ENCODE peak calls at places on chromosome 18, in nine cellular contexts. One of them, this sample, is unnamed.
A peak's percentile ranks its signal among the peaks of the same experiment; 100 is the strongest.

GRCh38 chr18:79950440-79951341 is 762 bp downstream of the SLC66A2 start:
- DNase-seq in caudate nucleus: no peak
- DNase-seq in hepatocyte: peak; percentile 68
- DNase-seq in spleen: peak; percentile 90
- DNase-seq in A549: no peak
- DNase-seq in CD8-positive, alpha-beta memory T cell: peak; percentile 21
- DNase-seq in left ventricle myocardium inferior: no peak
- DNase-seq in HCT116: no peak
- DNase-seq in heart right ventricle: peak; percentile 50
- DNase-seq in this sample: no peak

GRCh38 chr18:3044931-3045698 is 32.2 kb upstream of the LPIN2 start:
- DNase-seq in caudate nucleus: no peak
- DNase-seq in hepatocyte: peak; percentile 63
- DNase-seq in spleen: no peak
- DNase-seq in A549: peak; percentile 61
- DNase-seq in CD8-positive, alpha-beta memory T cell: no peak
- DNase-seq in left ventricle myocardium inferior: peak; percentile 36
- DNase-seq in HCT116: no peak
- DNase-seq in heart right ventricle: no peak
- DNase-seq in this sample: peak; percentile 70

GRCh38 chr18:13587477-13587876 is 138.9 kb downstream of the FAM210A start:
- DNase-seq in caudate nucleus: no peak
- DNase-seq in hepatocyte: no peak
- DNase-seq in spleen: no peak
- DNase-seq in A549: no peak
- DNase-seq in CD8-positive, alpha-beta memory T cell: no peak
- DNase-seq in left ventricle myocardium inferior: no peak
- DNase-seq in HCT116: no peak
- DNase-seq in heart right ventricle: no peak
- DNase-seq in this sample: no peak

GRCh38 chr18:56787392-56787791 is 136.2 kb downstream of the WDR7 start:
- DNase-seq in caudate nucleus: no peak
- DNase-seq in hepatocyte: no peak
- DNase-seq in spleen: no peak
- DNase-seq in A549: no peak
- DNase-seq in CD8-positive, alpha-beta memory T cell: no peak
- DNase-seq in left ventricle myocardium inferior: no peak
- DNase-seq in HCT116: no peak
- DNase-seq in heart right ventricle: no peak
- DNase-seq in this sample: no peak

GRCh38 chr18:3454365-3455089 is 4.6 kb downstream of the TGIF1 start:
- DNase-seq in caudate nucleus: no peak
- DNase-seq in hepatocyte: peak; percentile 70
- DNase-seq in spleen: no peak
- DNase-seq in A549: peak; percentile 80
- DNase-seq in CD8-positive, alpha-beta memory T cell: peak; percentile 53
- DNase-seq in left ventricle myocardium inferior: no peak
- DNase-seq in HCT116: no peak
- DNase-seq in heart right ventricle: no peak
- DNase-seq in this sample: no peak

GRCh38 chr18:76459687-76460350 is 35.2 kb downstream of the ZNF516 start:
- DNase-seq in caudate nucleus: no peak
- DNase-seq in hepatocyte: peak; percentile 64
- DNase-seq in spleen: no peak
- DNase-seq in A549: peak; percentile 81
- DNase-seq in CD8-positive, alpha-beta memory T cell: no peak
- DNase-seq in left ventricle myocardium inferior: no peak
- DNase-seq in HCT116: peak; percentile 15
- DNase-seq in heart right ventricle: no peak
- DNase-seq in this sample: peak; percentile 79

GRCh38 chr18:41939326-41939725 is 15.7 kb upstream of the PIK3C3 start:
- DNase-seq in caudate nucleus: no peak
- DNase-seq in hepatocyte: no peak
- DNase-seq in spleen: no peak
- DNase-seq in A549: no peak
- DNase-seq in CD8-positive, alpha-beta memory T cell: no peak
- DNase-seq in left ventricle myocardium inferior: no peak
- DNase-seq in HCT116: no peak
- DNase-seq in heart right ventricle: no peak
- DNase-seq in this sample: no peak

GRCh38 chr18:73283788-73284187 is 416.0 kb upstream of the NETO1 start:
- DNase-seq in caudate nucleus: no peak
- DNase-seq in hepatocyte: no peak
- DNase-seq in spleen: no peak
- DNase-seq in A549: no peak
- DNase-seq in CD8-positive, alpha-beta memory T cell: no peak
- DNase-seq in left ventricle myocardium inferior: no peak
- DNase-seq in HCT116: no peak
- DNase-seq in heart right ventricle: no peak
- DNase-seq in this sample: no peak

GRCh38 chr18:57807336-57808117 is 4.4 kb upstream of the ATP8B1 start:
- DNase-seq in caudate nucleus: no peak
- DNase-seq in hepatocyte: no peak
- DNase-seq in spleen: no peak
- DNase-seq in A549: no peak
- DNase-seq in CD8-positive, alpha-beta memory T cell: no peak
- DNase-seq in left ventricle myocardium inferior: no peak
- DNase-seq in HCT116: no peak
- DNase-seq in heart right ventricle: no peak
- DNase-seq in this sample: no peak

GRCh38 chr18:3037423-3037915 is 24.5 kb upstream of the LPIN2 start:
- DNase-seq in caudate nucleus: no peak
- DNase-seq in hepatocyte: peak; percentile 76
- DNase-seq in spleen: no peak
- DNase-seq in A549: peak; percentile 84
- DNase-seq in CD8-positive, alpha-beta memory T cell: no peak
- DNase-seq in left ventricle myocardium inferior: no peak
- DNase-seq in HCT116: peak; percentile 24
- DNase-seq in heart right ventricle: no peak
- DNase-seq in this sample: peak; percentile 50

GRCh38 chr18:24208270-24209035 is 69.6 kb downstream of the CABYR start:
- DNase-seq in caudate nucleus: no peak
- DNase-seq in hepatocyte: no peak
- DNase-seq in spleen: no peak
- DNase-seq in A549: no peak
- DNase-seq in CD8-positive, alpha-beta memory T cell: no peak
- DNase-seq in left ventricle myocardium inferior: no peak
- DNase-seq in HCT116: peak; percentile 21
- DNase-seq in heart right ventricle: no peak
- DNase-seq in this sample: no peak

GRCh38 chr18:13400636-13401315 is 182.2 kb downstream of the LDLRAD4 start:
- DNase-seq in caudate nucleus: no peak
- DNase-seq in hepatocyte: no peak
- DNase-seq in spleen: no peak
- DNase-seq in A549: no peak
- DNase-seq in CD8-positive, alpha-beta memory T cell: no peak
- DNase-seq in left ventricle myocardium inferior: no peak
- DNase-seq in HCT116: no peak
- DNase-seq in heart right ventricle: no peak
- DNase-seq in this sample: no peak

GRCh38 chr18:23694642-23695430 is 5.6 kb downstream of the LAMA3 start:
- DNase-seq in caudate nucleus: no peak
- DNase-seq in hepatocyte: no peak
- DNase-seq in spleen: no peak
- DNase-seq in A549: no peak
- DNase-seq in CD8-positive, alpha-beta memory T cell: no peak
- DNase-seq in left ventricle myocardium inferior: no peak
- DNase-seq in HCT116: no peak
- DNase-seq in heart right ventricle: no peak
- DNase-seq in this sample: no peak

DNA sequence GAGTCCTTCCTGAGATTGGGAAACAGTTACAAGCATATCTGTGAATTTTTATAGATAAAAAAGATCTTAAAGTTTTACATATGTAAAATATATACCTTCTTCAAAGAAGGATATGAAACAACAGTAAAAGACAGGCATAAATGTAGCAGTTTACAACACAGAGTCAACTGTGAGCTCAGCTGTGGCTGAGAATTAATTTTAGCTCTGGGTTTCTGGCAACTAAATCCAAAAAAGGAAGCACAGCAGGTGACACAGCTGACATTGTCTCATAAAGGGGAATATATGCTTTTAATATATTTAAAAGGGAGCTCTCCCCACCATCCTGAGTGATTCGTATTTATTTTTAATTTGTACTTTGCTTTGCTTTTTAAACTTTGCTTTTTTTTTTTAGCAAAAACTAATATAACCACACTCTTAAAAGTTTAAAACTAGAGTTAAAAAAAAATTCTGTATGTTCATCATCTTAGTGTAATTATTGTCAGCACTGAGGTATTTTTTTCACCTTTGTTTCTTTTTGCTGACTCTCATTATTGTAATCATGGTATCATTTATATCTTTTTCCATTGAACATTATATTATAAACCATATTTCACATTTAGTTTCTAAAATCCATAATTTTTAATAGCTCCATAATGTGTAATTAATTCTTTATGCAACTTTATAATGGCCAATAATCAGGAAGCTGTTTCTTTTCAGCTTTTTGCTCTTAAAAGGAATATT is 6.7 kb downstream of the TUBB6 start:
- DNase-seq in caudate nucleus: no peak
- DNase-seq in hepatocyte: no peak
- DNase-seq in spleen: no peak
- DNase-seq in A549: no peak
- DNase-seq in CD8-positive, alpha-beta memory T cell: no peak
- DNase-seq in left ventricle myocardium inferior: no peak
- DNase-seq in HCT116: no peak
- DNase-seq in heart right ventricle: no peak
- DNase-seq in this sample: no peak
- H3K27ac ChIP-seq in caudate nucleus: no peak overlapping the region
- H3K27ac ChIP-seq in hepatocyte: no peak overlapping the region
- H3K27ac ChIP-seq in spleen: no peak overlapping the region
- H3K27ac ChIP-seq in A549: no peak overlapping the region
- H3K27ac ChIP-seq in CD8-positive, alpha-beta memory T cell: no peak overlapping the region
- H3K27ac ChIP-seq in left ventricle myocardium inferior: peak overlapping the region; percentile 81
- H3K27ac ChIP-seq in HCT116: no peak overlapping the region
- H3K27ac ChIP-seq in heart right ventricle: peak overlapping the region; percentile 48
- H3K27ac ChIP-seq in this sample: no peak overlapping the region

DNA sequence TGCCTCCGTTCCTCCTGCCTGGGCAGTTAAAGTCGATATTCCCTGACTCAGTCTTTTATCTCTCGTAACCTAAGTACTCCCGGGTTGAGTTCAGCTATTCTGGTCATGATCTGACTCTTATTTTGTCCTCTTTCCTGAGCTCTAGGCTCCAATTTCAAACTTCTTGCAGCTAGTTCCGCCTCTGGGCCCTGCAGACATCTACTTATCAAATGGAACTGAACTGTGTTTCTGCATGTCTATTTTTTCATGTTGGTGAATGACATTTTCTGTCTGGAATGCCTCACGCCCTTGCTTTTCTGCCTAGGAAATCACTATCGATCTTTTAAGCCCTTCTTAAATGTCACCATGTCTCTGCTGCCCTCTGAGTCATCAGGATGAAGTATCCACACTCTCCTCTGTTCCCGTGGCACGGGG is 101.5 kb downstream of the VAPA start:
- DNase-seq in caudate nucleus: no peak
- DNase-seq in hepatocyte: peak; percentile 26
- DNase-seq in spleen: no peak
- DNase-seq in A549: no peak
- DNase-seq in CD8-positive, alpha-beta memory T cell: no peak
- DNase-seq in left ventricle myocardium inferior: no peak
- DNase-seq in HCT116: no peak
- DNase-seq in heart right ventricle: no peak
- DNase-seq in this sample: no peak
- H3K27ac ChIP-seq in caudate nucleus: no peak overlapping the region
- H3K27ac ChIP-seq in hepatocyte: peak overlapping the region; percentile 67
- H3K27ac ChIP-seq in spleen: no peak overlapping the region
- H3K27ac ChIP-seq in A549: no peak overlapping the region
- H3K27ac ChIP-seq in CD8-positive, alpha-beta memory T cell: no peak overlapping the region
- H3K27ac ChIP-seq in left ventricle myocardium inferior: peak overlapping the region; percentile 87
- H3K27ac ChIP-seq in HCT116: no peak overlapping the region
- H3K27ac ChIP-seq in heart right ventricle: peak overlapping the region; percentile 83
- H3K27ac ChIP-seq in this sample: peak overlapping the region; percentile 65

GRCh38 chr18:26961805-26962204 is 96.3 kb upstream of the AQP4 start:
- DNase-seq in caudate nucleus: no peak
- DNase-seq in hepatocyte: no peak
- DNase-seq in spleen: no peak
- DNase-seq in A549: no peak
- DNase-seq in CD8-positive, alpha-beta memory T cell: no peak
- DNase-seq in left ventricle myocardium inferior: no peak
- DNase-seq in HCT116: no peak
- DNase-seq in heart right ventricle: no peak
- DNase-seq in this sample: no peak

GRCh38 chr18:26963292-26963691 is 97.8 kb upstream of the AQP4 start:
- DNase-seq in caudate nucleus: no peak
- DNase-seq in hepatocyte: no peak
- DNase-seq in spleen: no peak
- DNase-seq in A549: peak; percentile 21
- DNase-seq in CD8-positive, alpha-beta memory T cell: no peak
- DNase-seq in left ventricle myocardium inferior: no peak
- DNase-seq in HCT116: no peak
- DNase-seq in heart right ventricle: no peak
- DNase-seq in this sample: no peak

GRCh38 chr18:26965206-26965605 is 99.7 kb upstream of the AQP4 start:
- DNase-seq in caudate nucleus: no peak
- DNase-seq in hepatocyte: no peak
- DNase-seq in spleen: no peak
- DNase-seq in A549: no peak
- DNase-seq in CD8-positive, alpha-beta memory T cell: no peak
- DNase-seq in left ventricle myocardium inferior: no peak
- DNase-seq in HCT116: no peak
- DNase-seq in heart right ventricle: no peak
- DNase-seq in this sample: no peak

GRCh38 chr18:26956894-26957293 is 91.4 kb upstream of the AQP4 start:
- DNase-seq in caudate nucleus: no peak
- DNase-seq in hepatocyte: no peak
- DNase-seq in spleen: no peak
- DNase-seq in A549: no peak
- DNase-seq in CD8-positive, alpha-beta memory T cell: no peak
- DNase-seq in left ventricle myocardium inferior: no peak
- DNase-seq in HCT116: no peak
- DNase-seq in heart right ventricle: no peak
- DNase-seq in this sample: no peak

GRCh38 chr18:26960901-26961300 is 95.4 kb upstream of the AQP4 start:
- DNase-seq in caudate nucleus: no peak
- DNase-seq in hepatocyte: no peak
- DNase-seq in spleen: no peak
- DNase-seq in A549: no peak
- DNase-seq in CD8-positive, alpha-beta memory T cell: no peak
- DNase-seq in left ventricle myocardium inferior: no peak
- DNase-seq in HCT116: no peak
- DNase-seq in heart right ventricle: no peak
- DNase-seq in this sample: no peak
- H3K27ac ChIP-seq in caudate nucleus: no peak overlapping the region
- H3K27ac ChIP-seq in hepatocyte: no peak overlapping the region
- H3K27ac ChIP-seq in spleen: no peak overlapping the region
- H3K27ac ChIP-seq in A549: no peak overlapping the region
- H3K27ac ChIP-seq in CD8-positive, alpha-beta memory T cell: no peak overlapping the region
- H3K27ac ChIP-seq in left ventricle myocardium inferior: no peak overlapping the region
- H3K27ac ChIP-seq in HCT116: no peak overlapping the region
- H3K27ac ChIP-seq in heart right ventricle: no peak overlapping the region
- H3K27ac ChIP-seq in this sample: no peak overlapping the region

GRCh38 chr18:35236964-35237363 is 3.9 kb upstream of the ZNF397 start:
- DNase-seq in caudate nucleus: no peak
- DNase-seq in hepatocyte: no peak
- DNase-seq in spleen: no peak
- DNase-seq in A549: no peak
- DNase-seq in CD8-positive, alpha-beta memory T cell: no peak
- DNase-seq in left ventricle myocardium inferior: no peak
- DNase-seq in HCT116: no peak
- DNase-seq in heart right ventricle: no peak
- DNase-seq in this sample: no peak

GRCh38 chr18:35231052-35231451 is 9.8 kb upstream of the ZNF397 start:
- DNase-seq in caudate nucleus: peak; percentile 51
- DNase-seq in hepatocyte: peak; percentile 88
- DNase-seq in spleen: peak; percentile 88
- DNase-seq in A549: peak; percentile 69
- DNase-seq in CD8-positive, alpha-beta memory T cell: peak; percentile 68
- DNase-seq in left ventricle myocardium inferior: peak; percentile 72
- DNase-seq in HCT116: peak; percentile 82
- DNase-seq in heart right ventricle: peak; percentile 68
- DNase-seq in this sample: peak; percentile 83
- H3K27ac ChIP-seq in caudate nucleus: peak overlapping the region; percentile 84
- H3K27ac ChIP-seq in hepatocyte: no peak overlapping the region
- H3K27ac ChIP-seq in spleen: no peak overlapping the region
- H3K27ac ChIP-seq in A549: no peak overlapping the region
- H3K27ac ChIP-seq in CD8-positive, alpha-beta memory T cell: no peak overlapping the region
- H3K27ac ChIP-seq in left ventricle myocardium inferior: no peak overlapping the region
- H3K27ac ChIP-seq in HCT116: no peak overlapping the region
- H3K27ac ChIP-seq in heart right ventricle: no peak overlapping the region
- H3K27ac ChIP-seq in this sample: no peak overlapping the region

This sample was measured in lung.